ENCODE peak calls at places on chromosomes 5 and 9, in eight cellular contexts. One of them, this sample, is unnamed. For H3K27me3, H3K9me3 and H3K4me1, the result is how much of the 10 kb centered on the place peaks cover.

GRCh38 chr9:76456202-76456926 is 2.6 kb upstream of the GCNT1 start:
- DNase-seq in CD4-positive, alpha-beta memory T cell: peak
- DNase-seq in HCT116: no peak
- DNase-seq in H9: peak
- DNase-seq in colonic mucosa: peak
- DNase-seq in aorta: no peak
- DNase-seq in GM23248: peak
- DNase-seq in body of pancreas: peak
- DNase-seq in this sample: peak

GRCh38 chr5:153168226-153168625 is 322.2 kb upstream of the GRIA1 start:
- DNase-seq in HCT116: no peak
- DNase-seq in colonic mucosa: no peak
- DNase-seq in H9: no peak
- DNase-seq in aorta: no peak
- DNase-seq in body of pancreas: no peak
- DNase-seq in CD4-positive, alpha-beta memory T cell: no peak
- DNase-seq in GM23248: peak
- DNase-seq in this sample: no peak

GRCh38 chr5:163424836-163425235 is 12.6 kb upstream of the CCNG1 start:
- DNase-seq in body of pancreas: no peak
- DNase-seq in H9: no peak
- DNase-seq in aorta: no peak
- DNase-seq in CD4-positive, alpha-beta memory T cell: no peak
- DNase-seq in colonic mucosa: no peak
- DNase-seq in HCT116: no peak
- DNase-seq in GM23248: no peak
- DNase-seq in this sample: no peak

GRCh38 chr9:126666155-126666803 is 52.6 kb downstream of the LMX1B start:
- DNase-seq in GM23248: no peak
- DNase-seq in body of pancreas: no peak
- DNase-seq in H9: no peak
- DNase-seq in HCT116: no peak
- DNase-seq in colonic mucosa: no peak
- DNase-seq in aorta: no peak
- DNase-seq in CD4-positive, alpha-beta memory T cell: no peak
- DNase-seq in this sample: no peak

GRCh38 chr5:65799857-65800256 is 77.9 kb downstream of the NLN start:
- DNase-seq in HCT116: no peak
- DNase-seq in aorta: no peak
- DNase-seq in colonic mucosa: no peak
- DNase-seq in H9: no peak
- DNase-seq in body of pancreas: no peak
- DNase-seq in GM23248: no peak
- DNase-seq in CD4-positive, alpha-beta memory T cell: no peak
- DNase-seq in this sample: no peak

GRCh38 chr9:77897292-77897691 is 134.3 kb downstream of the GNAQ start:
- DNase-seq in H9: peak
- DNase-seq in body of pancreas: no peak
- DNase-seq in colonic mucosa: no peak
- DNase-seq in CD4-positive, alpha-beta memory T cell: no peak
- DNase-seq in GM23248: peak
- DNase-seq in HCT116: no peak
- DNase-seq in aorta: no peak
- DNase-seq in this sample: no peak

GRCh38 chr9:21684831-21685362 is 117.5 kb upstream of the MTAP start:
- DNase-seq in colonic mucosa: no peak
- DNase-seq in GM23248: peak
- DNase-seq in HCT116: peak
- DNase-seq in aorta: no peak
- DNase-seq in H9: no peak
- DNase-seq in CD4-positive, alpha-beta memory T cell: no peak
- DNase-seq in body of pancreas: peak
- DNase-seq in this sample: peak

GRCh38 chr9:87194471-87194870 is 247.2 kb upstream of the GAS1 start:
- DNase-seq in aorta: no peak
- DNase-seq in H9: no peak
- DNase-seq in CD4-positive, alpha-beta memory T cell: no peak
- DNase-seq in colonic mucosa: no peak
- DNase-seq in body of pancreas: no peak
- DNase-seq in GM23248: peak
- DNase-seq in HCT116: no peak
- DNase-seq in this sample: no peak

GRCh38 chr5:154899107-154899816 is 38.7 kb downstream of the GEMIN5 start:
- DNase-seq in CD4-positive, alpha-beta memory T cell: no peak
- DNase-seq in H9: no peak
- DNase-seq in body of pancreas: no peak
- DNase-seq in HCT116: no peak
- DNase-seq in GM23248: peak
- DNase-seq in aorta: no peak
- DNase-seq in colonic mucosa: no peak
- DNase-seq in this sample: no peak

GRCh38 chr9:118640836-118641557 is 728.2 kb downstream of the BRINP1 start:
- DNase-seq in HCT116: no peak
- DNase-seq in body of pancreas: no peak
- DNase-seq in colonic mucosa: no peak
- DNase-seq in CD4-positive, alpha-beta memory T cell: no peak
- DNase-seq in H9: no peak
- DNase-seq in GM23248: peak
- DNase-seq in aorta: no peak
- DNase-seq in this sample: no peak

GRCh38 chr9:77018058-77019009 is 1.1 kb upstream of the FOXB2 start:
- DNase-seq in colonic mucosa: no peak
- DNase-seq in H9: peak
- DNase-seq in GM23248: peak
- DNase-seq in aorta: peak
- DNase-seq in body of pancreas: no peak
- DNase-seq in CD4-positive, alpha-beta memory T cell: no peak
- DNase-seq in HCT116: no peak
- DNase-seq in this sample: no peak

GRCh38 chr5:74093501-74093993 is 467.6 kb downstream of the ARHGEF28 start:
- DNase-seq in colonic mucosa: peak
- DNase-seq in HCT116: no peak
- DNase-seq in CD4-positive, alpha-beta memory T cell: no peak
- DNase-seq in aorta: no peak
- DNase-seq in H9: no peak
- DNase-seq in body of pancreas: no peak
- DNase-seq in GM23248: no peak
- DNase-seq in this sample: peak

GRCh38 chr9:27847818-27848217 is 274.5 kb upstream of the C9orf72 start:
- DNase-seq in colonic mucosa: no peak
- DNase-seq in GM23248: no peak
- DNase-seq in body of pancreas: no peak
- DNase-seq in CD4-positive, alpha-beta memory T cell: no peak
- DNase-seq in H9: no peak
- DNase-seq in aorta: no peak
- DNase-seq in HCT116: no peak
- DNase-seq in this sample: no peak

GRCh38 chr5:489689-490080 is 34.6 kb downstream of the SLC9A3 start:
- DNase-seq in body of pancreas: no peak
- DNase-seq in aorta: no peak
- DNase-seq in GM23248: no peak
- DNase-seq in H9: no peak
- DNase-seq in CD4-positive, alpha-beta memory T cell: no peak
- DNase-seq in HCT116: no peak
- DNase-seq in colonic mucosa: no peak
- DNase-seq in this sample: no peak

GRCh38 chr9:99054581-99054980 is 50.3 kb upstream of the TGFBR1 start:
- DNase-seq in aorta: no peak
- DNase-seq in CD4-positive, alpha-beta memory T cell: no peak
- DNase-seq in HCT116: no peak
- DNase-seq in body of pancreas: no peak
- DNase-seq in H9: no peak
- DNase-seq in GM23248: peak
- DNase-seq in colonic mucosa: no peak
- DNase-seq in this sample: no peak

GRCh38 chr5:134586866-134587524 is 45.6 kb downstream of the SAR1B start:
- DNase-seq in HCT116: peak
- DNase-seq in colonic mucosa: peak
- DNase-seq in body of pancreas: peak
- DNase-seq in GM23248: peak
- DNase-seq in H9: peak
- DNase-seq in CD4-positive, alpha-beta memory T cell: peak
- DNase-seq in aorta: peak
- DNase-seq in this sample: peak

GRCh38 chr5:176768174-176768970 is 42.0 kb upstream of the UNC5A start:
- DNase-seq in body of pancreas: no peak
- DNase-seq in colonic mucosa: peak
- DNase-seq in HCT116: no peak
- DNase-seq in GM23248: no peak
- DNase-seq in CD4-positive, alpha-beta memory T cell: no peak
- DNase-seq in aorta: peak
- DNase-seq in H9: peak
- DNase-seq in this sample: no peak

GRCh38 chr5:124373843-124374242 is 372.6 kb downstream of the ZNF608 start:
- DNase-seq in HCT116: no peak
- DNase-seq in colonic mucosa: no peak
- DNase-seq in aorta: no peak
- DNase-seq in GM23248: no peak
- DNase-seq in H9: no peak
- DNase-seq in CD4-positive, alpha-beta memory T cell: no peak
- DNase-seq in body of pancreas: no peak
- DNase-seq in this sample: no peak
- H3K27me3 ChIP-seq in HCT116: under half
- H3K27me3 ChIP-seq in colonic mucosa: under half
- H3K27me3 ChIP-seq in aorta: under half
- H3K27me3 ChIP-seq in GM23248: under half
- H3K27me3 ChIP-seq in H9: under half
- H3K27me3 ChIP-seq in CD4-positive, alpha-beta memory T cell: under half
- H3K27me3 ChIP-seq in body of pancreas: under half
- H3K27me3 ChIP-seq in this sample: under half

GRCh38 chr9:9231946-9232345 is 1380.9 kb downstream of the PTPRD start:
- DNase-seq in aorta: no peak
- DNase-seq in body of pancreas: no peak
- DNase-seq in HCT116: no peak
- DNase-seq in colonic mucosa: no peak
- DNase-seq in CD4-positive, alpha-beta memory T cell: no peak
- DNase-seq in GM23248: no peak
- DNase-seq in H9: no peak
- DNase-seq in this sample: no peak
- H3K9me3 ChIP-seq in aorta: under half
- H3K9me3 ChIP-seq in body of pancreas: under half
- H3K9me3 ChIP-seq in HCT116: under half
- H3K9me3 ChIP-seq in colonic mucosa: under half
- H3K9me3 ChIP-seq in CD4-positive, alpha-beta memory T cell: under half
- H3K9me3 ChIP-seq in GM23248: under half
- H3K9me3 ChIP-seq in H9: under half
- H3K9me3 ChIP-seq in this sample: under half

GRCh38 chr9:123418506-123418905 is 62.5 kb downstream of the CRB2 start:
- DNase-seq in HCT116: no peak
- DNase-seq in H9: no peak
- DNase-seq in CD4-positive, alpha-beta memory T cell: no peak
- DNase-seq in colonic mucosa: no peak
- DNase-seq in body of pancreas: no peak
- DNase-seq in aorta: peak
- DNase-seq in GM23248: no peak
- DNase-seq in this sample: no peak

GRCh38 chr9:123419091-123419490 is 63.1 kb downstream of the CRB2 start:
- DNase-seq in GM23248: no peak
- DNase-seq in colonic mucosa: no peak
- DNase-seq in HCT116: no peak
- DNase-seq in CD4-positive, alpha-beta memory T cell: no peak
- DNase-seq in body of pancreas: no peak
- DNase-seq in aorta: peak
- DNase-seq in H9: no peak
- DNase-seq in this sample: no peak

GRCh38 chr9:123421211-123421585 is 65.2 kb downstream of the CRB2 start:
- DNase-seq in GM23248: no peak
- DNase-seq in colonic mucosa: no peak
- DNase-seq in aorta: peak
- DNase-seq in CD4-positive, alpha-beta memory T cell: no peak
- DNase-seq in H9: no peak
- DNase-seq in HCT116: no peak
- DNase-seq in body of pancreas: no peak
- DNase-seq in this sample: no peak

GRCh38 chr9:123420560-123421210 is 64.7 kb downstream of the CRB2 start:
- DNase-seq in H9: no peak
- DNase-seq in HCT116: no peak
- DNase-seq in colonic mucosa: no peak
- DNase-seq in CD4-positive, alpha-beta memory T cell: no peak
- DNase-seq in body of pancreas: no peak
- DNase-seq in GM23248: no peak
- DNase-seq in aorta: peak
- DNase-seq in this sample: no peak

DNA sequence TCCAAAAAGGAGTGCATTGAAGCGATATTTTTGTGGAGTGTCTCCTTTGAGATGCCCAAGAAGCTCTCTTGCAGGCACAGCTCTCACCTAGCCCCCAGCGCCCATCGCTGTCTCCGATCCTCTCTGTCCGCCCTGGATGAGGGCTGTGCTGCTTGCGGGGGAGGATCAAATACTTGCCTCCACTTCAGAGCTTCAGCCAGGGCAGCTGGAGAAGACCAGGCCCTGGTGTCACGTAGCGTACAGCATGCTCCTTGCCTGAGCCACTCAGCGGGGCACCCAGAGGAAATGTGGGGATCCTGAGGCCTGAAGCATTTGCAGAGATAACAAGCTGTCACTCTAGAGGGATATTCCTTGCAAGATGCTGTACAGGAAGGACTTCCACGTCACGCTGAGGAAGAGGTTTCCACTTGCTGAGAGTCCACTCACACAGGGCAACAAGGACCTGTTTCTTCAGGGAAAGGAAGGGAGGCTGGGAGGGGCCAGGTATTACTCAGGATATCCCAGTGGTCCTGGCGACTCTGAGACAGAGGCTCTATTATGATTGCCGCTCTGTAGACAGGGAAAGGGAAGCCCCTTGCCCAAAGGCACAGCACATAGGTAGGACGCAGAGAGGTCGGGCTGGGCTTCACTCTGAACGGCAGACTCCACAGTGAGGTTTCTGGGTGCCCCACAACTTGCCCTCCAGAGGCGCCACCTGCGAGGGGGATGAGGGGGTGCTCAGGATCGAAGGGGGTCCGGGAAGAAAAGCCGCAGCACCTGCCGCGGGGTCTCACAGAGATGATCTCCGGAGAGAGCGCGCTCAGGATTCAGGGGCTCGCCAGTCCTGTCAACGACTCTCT is 63.9 kb downstream of the CRB2 start:
- DNase-seq in CD4-positive, alpha-beta memory T cell: no peak
- DNase-seq in GM23248: no peak
- DNase-seq in HCT116: no peak
- DNase-seq in body of pancreas: no peak
- DNase-seq in H9: no peak
- DNase-seq in aorta: peak
- DNase-seq in colonic mucosa: no peak
- DNase-seq in this sample: no peak
- H3K4me1 ChIP-seq in CD4-positive, alpha-beta memory T cell: under half
- H3K4me1 ChIP-seq in GM23248: under half
- H3K4me1 ChIP-seq in HCT116: under half
- H3K4me1 ChIP-seq in body of pancreas: under half
- H3K4me1 ChIP-seq in H9: under half
- H3K4me1 ChIP-seq in aorta: under half
- H3K4me1 ChIP-seq in colonic mucosa: under half
- H3K4me1 ChIP-seq in this sample: under half

DNA sequence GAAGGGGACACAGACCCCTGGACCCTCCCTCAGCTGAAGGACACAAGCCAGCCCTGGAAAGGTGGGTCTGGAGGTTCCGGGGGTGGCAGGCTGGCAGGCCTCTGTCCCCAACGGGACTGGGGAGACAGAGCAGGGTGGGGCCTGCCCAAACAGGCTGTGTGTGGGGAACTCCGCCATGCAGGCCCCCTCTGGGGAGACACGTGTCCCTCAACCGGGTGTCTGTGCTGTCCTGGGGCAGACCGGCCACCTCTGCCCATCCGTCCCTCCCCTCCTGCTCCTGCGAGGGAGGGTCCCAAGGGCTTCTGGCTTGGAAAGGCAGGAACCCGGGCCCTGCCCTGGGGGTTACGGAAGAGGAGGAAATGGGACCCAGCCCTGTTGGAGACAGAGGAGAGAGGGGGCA is 1.4 kb downstream of the SLC34A3 start:
- DNase-seq in aorta: no peak
- DNase-seq in H9: no peak
- DNase-seq in colonic mucosa: no peak
- DNase-seq in GM23248: no peak
- DNase-seq in HCT116: no peak
- DNase-seq in body of pancreas: no peak
- DNase-seq in CD4-positive, alpha-beta memory T cell: no peak
- DNase-seq in this sample: no peak
- H3K27me3 ChIP-seq in aorta: under half
- H3K27me3 ChIP-seq in H9: under half
- H3K27me3 ChIP-seq in colonic mucosa: under half
- H3K27me3 ChIP-seq in GM23248: under half
- H3K27me3 ChIP-seq in HCT116: under half
- H3K27me3 ChIP-seq in body of pancreas: under half
- H3K27me3 ChIP-seq in CD4-positive, alpha-beta memory T cell: under half
- H3K27me3 ChIP-seq in this sample: under half